ENCODE peak calls at places on chromosomes 12 and 14, in eight cellular contexts. Q is stomach, S is H1, T is prostate gland, J is GM12892, Y is sigmoid colon, V is vagina, U is GM12878. D is an unnamed sample.

GRCh38 chr12:66663605-66664004 is 15.3 kb downstream of the GRIP1 start:
- DNase-seq in J (no peak), Q (no peak), U (no peak), Y (no peak), V (no peak), S (no peak), T (no peak), D (no peak)

GRCh38 chr12:39638178-39638577 is 18.6 kb upstream of the ABCD2 start:
- DNase-seq in S (no peak), J (no peak), T (no peak), Y (no peak), Q (no peak), V (no peak), U (no peak), D (no peak)

GRCh38 chr12:52351196-52352059 is 15.9 kb downstream of the KRT85 start:
- DNase-seq in Q (peak; percentile 63), Y (no peak), S (no peak), V (no peak), U (no peak), J (no peak), T (peak; percentile 57), D (no peak)

GRCh38 chr14:93089501-93090269 is 26.0 kb downstream of the ITPK1 start:
- DNase-seq in V (no peak), S (no peak), J (no peak), U (no peak), Y (no peak), T (no peak), Q (no peak), D (no peak)

GRCh38 chr14:81066672-81067071 is 111.3 kb downstream of the TSHR start:
- DNase-seq in S (no peak), V (no peak), U (no peak), T (no peak), Y (no peak), J (no peak), Q (no peak), D (no peak)

GRCh38 chr12:71469235-71469873 is 29.8 kb downstream of the LGR5 start:
- DNase-seq in U (no peak), S (no peak), T (no peak), J (no peak), Q (no peak), V (no peak), Y (no peak), D (no peak)

GRCh38 chr12:102966200-102966941 is 8.9 kb downstream of the ASCL1 start:
- DNase-seq in J (no peak), U (no peak), V (peak; percentile 65), Q (no peak), T (no peak), S (no peak), Y (no peak), D (no peak)

GRCh38 chr12:52600941-52601481 is at the start of gene KRT72:
- DNase-seq in Q (no peak), S (no peak), V (no peak), J (no peak), T (no peak), Y (no peak), U (no peak), D (no peak)

GRCh38 chr12:108949976-108950375 is 70.1 kb downstream of the DAO start:
- DNase-seq in J (no peak), Q (no peak), Y (no peak), T (no peak), U (no peak), V (no peak), S (no peak), D (no peak)

GRCh38 chr12:108955225-108955835 is 65.5 kb downstream of the SVOP start:
- DNase-seq in Q (no peak), Y (no peak), J (no peak), U (no peak), V (no peak), T (peak; percentile 39), S (no peak), D (no peak)

GRCh38 chr12:108948369-108948768 is 68.5 kb downstream of the DAO start:
- DNase-seq in Q (no peak), J (no peak), T (no peak), Y (no peak), U (no peak), S (no peak), V (no peak), D (no peak)

GRCh38 chr12:108947097-108947496 is 67.2 kb downstream of the DAO start:
- DNase-seq in T (no peak), U (no peak), S (no peak), Y (no peak), Q (no peak), V (no peak), J (no peak), D (no peak)

GRCh38 chr12:108950991-108951739 is 69.7 kb downstream of the SVOP start:
- DNase-seq in T (peak; percentile 68), J (no peak), S (peak; percentile 17), U (peak; percentile 38), Q (peak; percentile 84), Y (peak; percentile 85), V (no peak), D (peak; percentile 62)
- TF ChIP-seq POLR2AphosphoS5 in T (peak; percentile 67), J (no peak), S (no peak), U (no peak), Q (no peak), Y (peak; percentile 76), V (peak; percentile 43), D (no peak)

GRCh38 chr12:119681953-119682352 is 14.0 kb downstream of the PRKAB1 start:
- DNase-seq in T (no peak), S (no peak), Q (no peak), V (no peak), J (no peak), U (peak; percentile 51), Y (no peak), D (no peak)

GRCh38 chr12:119681139-119681538 is 13.2 kb downstream of the PRKAB1 start:
- DNase-seq in U (no peak), S (no peak), Y (no peak), Q (no peak), T (no peak), V (no peak), J (no peak), D (no peak)

GRCh38 chr12:119683413-119683812 is 15.5 kb downstream of the PRKAB1 start:
- DNase-seq in U (no peak), Y (no peak), V (no peak), T (no peak), S (no peak), J (no peak), Q (no peak), D (no peak)

GRCh38 chr12:119683816-119684215 is 15.9 kb downstream of the PRKAB1 start:
- DNase-seq in J (no peak), V (no peak), U (no peak), Q (no peak), T (no peak), S (no peak), Y (no peak), D (no peak)

DNA sequence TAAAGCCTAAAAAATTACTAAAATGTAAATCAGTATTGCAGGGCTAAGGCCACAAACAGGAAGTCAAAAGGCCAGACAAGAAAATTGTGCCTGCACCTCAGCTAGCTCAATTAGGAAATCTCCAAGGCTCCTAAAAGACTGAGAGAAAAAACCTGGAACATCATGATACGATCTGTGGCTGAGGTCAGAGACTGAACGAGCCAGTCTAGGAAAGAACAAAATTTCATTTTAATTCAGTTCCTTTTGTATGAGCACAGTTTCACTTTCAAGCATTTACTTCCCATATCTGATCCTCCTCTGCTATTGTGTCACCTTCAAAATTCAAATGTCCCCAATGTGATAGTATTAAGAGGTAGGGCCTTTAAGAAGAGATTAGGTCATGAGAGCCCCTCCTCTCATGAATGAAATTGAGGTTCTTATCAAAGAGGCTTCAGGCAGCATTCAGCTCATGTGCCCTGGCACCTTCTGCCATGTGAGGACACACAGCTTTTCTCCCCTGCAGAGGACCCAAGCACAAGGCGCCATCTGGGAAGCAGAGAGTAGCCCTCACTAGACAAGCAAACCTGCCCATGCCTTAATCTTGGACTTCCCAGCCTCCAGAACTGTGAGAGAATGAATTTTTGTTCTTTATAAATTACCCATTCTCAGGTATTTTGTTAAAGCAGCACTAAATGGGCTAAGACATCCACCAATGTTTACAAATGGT is 14.9 kb downstream of the PRKAB1 start:
- DNase-seq in J (no peak), V (no peak), Y (no peak), T (no peak), S (no peak), Q (no peak), U (peak; percentile 35), D (no peak)
- TF ChIP-seq POLR2AphosphoS5 in J (no peak), V (no peak), Y (no peak), T (no peak), S (no peak), Q (no peak), U (no peak), D (no peak)

GRCh38 chr12:120835657-120836056 is 68.5 kb downstream of the SPPL3 start:
- DNase-seq in S (no peak), J (no peak), U (no peak), V (no peak), T (no peak), Y (no peak), Q (no peak), D (no peak)

GRCh38 chr12:120835304-120835612 is 68.9 kb downstream of the SPPL3 start:
- DNase-seq in S (no peak), J (no peak), Q (no peak), V (no peak), U (no peak), T (no peak), Y (no peak), D (no peak)

GRCh38 chr12:120832712-120833111 is 71.4 kb downstream of the SPPL3 start:
- DNase-seq in Y (no peak), S (no peak), U (no peak), Q (no peak), J (no peak), V (no peak), T (no peak), D (no peak)

GRCh38 chr12:120834489-120835303 is 69.5 kb downstream of the SPPL3 start:
- DNase-seq in J (no peak), S (no peak), Q (no peak), U (no peak), Y (no peak), V (no peak), T (no peak), D (no peak)

GRCh38 chr12:120833849-120834248 is 70.3 kb downstream of the SPPL3 start:
- DNase-seq in J (no peak), V (no peak), Y (no peak), Q (no peak), T (no peak), U (no peak), S (no peak), D (no peak)
- TF ChIP-seq POLR2AphosphoS5 in J (no peak), V (no peak), Y (peak; percentile 90), Q (peak; percentile 74), T (no peak), U (no peak), S (no peak), D (no peak)

GRCh38 chr14:74038015-74038859 is 19.1 kb downstream of the BBOF1 start:
- DNase-seq in J (no peak), Y (no peak), V (no peak), T (no peak), S (no peak), U (no peak), Q (no peak), D (no peak)

GRCh38 chr14:74029136-74029535 is 10.0 kb downstream of the BBOF1 start:
- DNase-seq in T (no peak), U (no peak), Q (no peak), J (no peak), S (no peak), Y (no peak), V (no peak), D (no peak)

GRCh38 chr14:74035556-74035955 is 16.4 kb downstream of the BBOF1 start:
- DNase-seq in T (no peak), Q (no peak), S (no peak), U (no peak), V (no peak), J (no peak), Y (no peak), D (no peak)

GRCh38 chr14:74034572-74034971 is 15.4 kb downstream of the BBOF1 start:
- DNase-seq in V (no peak), Y (no peak), J (no peak), U (no peak), Q (no peak), T (no peak), S (no peak), D (no peak)
- TF ChIP-seq POLR2AphosphoS5 in V (no peak), Y (no peak), J (no peak), U (no peak), Q (no peak), T (no peak), S (no peak), D (no peak)

D was measured in HL-60.